ENCODE peak calls at places on chromosome 1, in four cellular contexts. C is AG04450; Q is CD8-positive, alpha-beta memory T cell; E is H54. B is an unnamed sample.

GRCh38 chr1:29879217-29879616 is 642.9 kb downstream of the PTPRU start:
- DNase-seq in E (no peak), Q (no peak), C (no peak), B (no peak)

GRCh38 chr1:31705080-31705866 is 1.5 kb upstream of the COL16A1 start:
- DNase-seq in C (no peak), E (peak), Q (peak), B (no peak)

GRCh38 chr1:202811296-202812175 is 782 bp downstream of the PCAT6 start:
- DNase-seq in E (no peak), C (no peak), Q (peak), B (no peak)

GRCh38 chr1:115677570-115677969 is 35.8 kb downstream of the VANGL1 start:
- DNase-seq in Q (no peak), C (no peak), E (no peak), B (no peak)

GRCh38 chr1:244218220-244218619 is 167.1 kb downstream of the ZBTB18 start:
- DNase-seq in E (no peak), Q (no peak), C (no peak), B (no peak)

GRCh38 chr1:115411388-115412063 is 73.5 kb upstream of the NGF start:
- DNase-seq in E (no peak), C (no peak), Q (no peak), B (no peak)

GRCh38 chr1:12249181-12249580 is 19.4 kb downstream of the VPS13D start:
- DNase-seq in Q (no peak), E (no peak), C (no peak), B (peak)

GRCh38 chr1:67460648-67461500 is 30.7 kb upstream of the SERBP1 start:
- DNase-seq in Q (no peak), E (no peak), C (no peak), B (no peak)

GRCh38 chr1:89995595-89996397 is 886 bp downstream of the ZNF326 start:
- DNase-seq in C (no peak), E (no peak), Q (no peak), B (no peak)

GRCh38 chr1:212413902-212414327 is 771 bp downstream of the PACC1 start:
- DNase-seq in E (no peak), Q (no peak), C (no peak), B (no peak)

GRCh38 chr1:184596950-184597651 is 157.6 kb downstream of the EDEM3 start:
- DNase-seq in Q (no peak), E (no peak), C (no peak), B (no peak)

GRCh38 chr1:15680614-15681345 is 3.3 kb upstream of the PLEKHM2 start:
- DNase-seq in C (peak), Q (no peak), E (peak), B (peak)

GRCh38 chr1:58764294-58764978 is 19.4 kb downstream of the JUN start:
- DNase-seq in C (no peak), E (no peak), Q (no peak), B (no peak)

GRCh38 chr1:97192872-97193572 is 471.4 kb downstream of the PTBP2 start:
- DNase-seq in E (peak), C (peak), Q (no peak), B (peak)

B was measured in AG04449.